ENCODE peak calls at places on chromosomes 1 and 21, in seven cellular contexts. O is transverse colon, U is ovary, F is suprapubic skin, P is SK-N-SH, Y is esophagus muscularis mucosa, W is sigmoid colon. J is an unnamed sample. For H3K27me3, the result is how much of the 10 kb centered on the place peaks cover.

GRCh38 chr1:19357299-19357698 is 45.2 kb downstream of the SLC66A1 start:
- DNase-seq in F (no peak), W (no peak), Y (no peak), U (no peak), P (no peak), O (no peak), J (no peak)

GRCh38 chr1:229064320-229064908 is 206.5 kb upstream of the RAB4A start:
- DNase-seq in U (no peak), Y (no peak), F (no peak), W (no peak), P (no peak), O (no peak), J (no peak)

GRCh38 chr1:113770031-113770430 is 10.7 kb upstream of the PHTF1 start:
- DNase-seq in U (no peak), W (no peak), Y (no peak), F (no peak), P (no peak), O (no peak), J (no peak)

GRCh38 chr1:182877842-182878241 is 38.7 kb downstream of the DHX9 start:
- DNase-seq in O (no peak), P (no peak), W (no peak), Y (no peak), F (no peak), U (no peak), J (no peak)

GRCh38 chr1:25462732-25463131 is 32.0 kb downstream of the MACO1 start:
- DNase-seq in F (no peak), U (no peak), Y (no peak), O (peak), P (no peak), W (no peak), J (no peak)

GRCh38 chr1:112675728-112676381 is 1.4 kb downstream of the MOV10 start:
- DNase-seq in U (no peak), W (no peak), O (no peak), P (no peak), F (no peak), Y (no peak), J (no peak)

GRCh38 chr1:44407430-44408180 is 2.5 kb downstream of the RNF220 start:
- DNase-seq in U (no peak), O (no peak), Y (no peak), F (no peak), W (no peak), P (peak), J (no peak)

GRCh38 chr21:43927591-43928229 is 62.7 kb downstream of the AGPAT3 start:
- DNase-seq in O (no peak), W (no peak), P (no peak), F (no peak), U (no peak), Y (no peak), J (no peak)

GRCh38 chr1:8482844-8483436 is 165.0 kb downstream of the SLC45A1 start:
- DNase-seq in Y (no peak), F (no peak), U (no peak), O (no peak), P (no peak), W (no peak), J (no peak)

GRCh38 chr1:71881611-71882010 is 400.7 kb downstream of the NEGR1 start:
- DNase-seq in W (no peak), O (no peak), U (no peak), F (no peak), P (no peak), Y (no peak), J (no peak)

GRCh38 chr1:82321794-82322193 is 521.1 kb downstream of the ADGRL2 start:
- DNase-seq in W (no peak), F (no peak), U (no peak), Y (no peak), O (no peak), P (no peak), J (no peak)

GRCh38 chr1:15542685-15543588 is 16.3 kb downstream of the DNAJC16 start:
- DNase-seq in W (no peak), Y (no peak), O (no peak), F (no peak), U (no peak), P (no peak), J (no peak)

GRCh38 chr1:81880781-81881180 is 80.0 kb downstream of the ADGRL2 start:
- DNase-seq in O (no peak), W (no peak), Y (no peak), F (no peak), P (no peak), U (no peak), J (no peak)

GRCh38 chr1:31799196-31799894 is 16.5 kb downstream of the SPOCD1 start:
- DNase-seq in U (no peak), P (no peak), W (peak), Y (no peak), F (peak), O (peak), J (no peak)

GRCh38 chr21:37006521-37007291 is at the start of gene RIPPLY3:
- DNase-seq in Y (no peak), F (no peak), P (peak), U (no peak), O (no peak), W (no peak), J (no peak)

GRCh38 chr1:83763281-83764095 is 235.4 kb downstream of the TTLL7 start:
- DNase-seq in F (no peak), W (no peak), Y (no peak), P (no peak), O (no peak), U (no peak), J (no peak)

GRCh38 chr1:61050541-61051454 is 31.6 kb upstream of the NFIA start:
- DNase-seq in U (peak), O (peak), W (peak), P (peak), Y (no peak), F (peak), J (peak)

GRCh38 chr21:40099809-40100208 is 232.6 kb downstream of the PCP4 start:
- DNase-seq in P (no peak), W (no peak), Y (no peak), O (no peak), F (no peak), U (no peak), J (no peak)

GRCh38 chr21:35988396-35989140 is 71.8 kb downstream of the SETD4 start:
- DNase-seq in P (no peak), U (no peak), O (no peak), F (no peak), Y (no peak), W (no peak), J (no peak)

GRCh38 chr1:6197746-6198427 is 1.5 kb downstream of the RPL22 start:
- DNase-seq in U (no peak), F (no peak), Y (no peak), O (no peak), W (no peak), P (no peak), J (no peak)

GRCh38 chr1:161216945-161217712 is 2.0 kb downstream of the FCER1G start:
- DNase-seq in Y (no peak), P (no peak), O (no peak), F (no peak), U (no peak), W (peak), J (no peak)

GRCh38 chr1:202323731-202324130 is 18.0 kb downstream of the UBE2T start:
- DNase-seq in P (no peak), Y (no peak), O (no peak), W (no peak), F (peak), U (no peak), J (no peak)

GRCh38 chr1:3541930-3542329 is 69.4 kb downstream of the MEGF6 start:
- DNase-seq in O (no peak), F (no peak), P (no peak), W (no peak), U (peak), Y (no peak), J (no peak)

GRCh38 chr1:9128161-9128519 is 762 bp downstream of the GPR157 start:
- DNase-seq in O (peak), P (peak), Y (no peak), U (peak), W (peak), F (peak), J (peak)

GRCh38 chr1:117824612-117825011 is 104.8 kb downstream of the GDAP2 start:
- DNase-seq in U (no peak), O (no peak), W (no peak), F (no peak), P (no peak), Y (no peak), J (no peak)

GRCh38 chr1:20358761-20359263 is 68.1 kb downstream of the VWA5B1 start:
- DNase-seq in U (no peak), O (peak), Y (no peak), F (no peak), P (peak), W (no peak), J (peak)

GRCh38 chr1:79877086-79877485 is 870.6 kb upstream of the ADGRL4 start:
- DNase-seq in O (no peak), U (no peak), W (no peak), F (no peak), Y (no peak), P (no peak), J (no peak)

DNA sequence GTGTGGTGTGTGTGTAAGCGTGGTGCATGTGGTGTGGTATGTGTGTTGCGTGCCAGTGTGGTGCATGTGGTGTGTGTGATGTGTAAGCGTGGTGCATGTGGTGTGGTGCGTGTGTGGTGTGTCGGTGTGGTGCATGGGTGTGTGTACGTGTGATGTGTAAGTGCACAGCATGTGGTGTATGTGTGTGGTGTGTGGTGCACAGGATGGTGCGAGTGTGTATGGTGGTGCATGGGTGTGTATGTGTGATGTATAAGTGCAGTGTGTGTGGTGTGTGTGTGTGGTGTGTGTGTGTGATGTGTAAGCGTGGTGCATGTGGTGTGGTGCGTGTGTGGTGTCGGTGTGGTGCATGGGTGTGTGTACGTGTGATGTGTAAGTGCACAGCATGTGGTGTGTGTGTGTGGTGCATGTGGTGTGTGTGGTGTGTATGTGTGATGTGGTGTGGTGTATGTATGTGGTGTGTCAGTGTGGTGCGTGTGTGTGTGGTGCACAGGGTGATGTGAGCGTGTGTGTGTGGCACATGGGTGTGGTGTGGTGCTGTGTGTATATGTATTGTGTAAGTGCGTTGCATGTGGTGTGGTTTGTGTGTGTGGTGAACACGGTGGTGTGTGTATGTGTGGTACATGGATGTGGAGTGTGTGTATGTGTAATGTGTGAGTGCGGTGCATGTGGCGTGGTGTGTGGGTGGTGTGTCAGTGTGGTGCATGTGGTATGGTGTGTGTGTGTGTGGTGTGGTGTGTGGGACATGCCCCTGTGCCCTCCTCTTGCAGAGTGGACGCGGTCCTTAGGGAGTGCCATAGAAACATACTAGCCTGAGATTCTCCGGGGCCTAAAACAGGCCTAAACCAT is 1.1 kb upstream of the C2CD2 start:
- DNase-seq in O (no peak), Y (no peak), U (no peak), F (no peak), W (no peak), P (no peak), J (no peak)
- H3K27ac ChIP-seq in O (peak), Y (peak), U (no peak), F (no peak), W (peak), P (no peak), J (no peak)

DNA sequence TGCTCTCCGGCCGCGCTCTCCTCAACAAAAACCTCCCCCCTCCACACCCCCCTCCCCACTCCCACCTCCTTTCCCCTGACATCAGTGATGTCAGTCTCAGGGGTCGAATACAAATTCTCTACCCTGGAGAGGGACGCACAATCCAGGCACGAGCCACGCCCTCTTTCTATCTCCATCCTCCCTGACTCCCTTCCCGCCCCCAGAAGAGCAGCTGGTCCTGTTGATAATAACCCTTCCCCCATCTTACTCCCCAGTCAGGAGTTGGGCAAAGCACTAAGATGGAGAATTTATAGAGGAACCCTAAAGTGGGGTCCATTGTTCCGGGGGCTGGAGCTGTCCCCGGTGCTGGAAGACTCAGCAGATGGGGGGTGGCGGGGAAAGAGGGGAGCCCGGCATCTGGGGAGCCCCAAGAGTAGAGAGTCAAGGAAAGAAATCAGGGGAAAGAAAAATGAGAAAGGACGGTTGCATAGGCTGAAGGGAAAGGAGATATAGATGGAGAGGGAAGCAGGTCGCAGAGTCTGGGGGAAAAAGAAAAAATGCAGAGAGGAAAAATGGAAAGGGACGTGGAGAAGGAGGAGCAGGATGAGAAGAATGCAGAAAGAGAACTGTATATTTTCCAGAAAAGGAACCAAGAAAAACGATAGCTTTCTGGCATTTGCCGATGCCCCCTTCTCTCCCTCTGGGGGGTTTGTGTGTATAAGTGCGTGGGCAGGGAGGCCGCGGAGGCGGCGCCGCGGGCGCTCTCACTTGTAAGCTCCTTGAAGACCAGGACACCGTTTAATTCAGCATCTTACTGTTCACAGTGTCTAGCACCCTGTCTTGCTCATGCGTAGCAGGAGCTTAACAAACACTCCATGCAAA is at the start of gene CELF3:
- DNase-seq in P (peak), O (no peak), U (no peak), W (no peak), F (no peak), Y (no peak), J (no peak)
- TF ChIP-seq EP300 in P (no peak), O (no peak), U (no peak), W (no peak), F (no peak), Y (no peak), J (no peak)

GRCh38 chr1:224734261-224734935 is 118.3 kb downstream of the CNIH3 start:
- DNase-seq in U (no peak), Y (no peak), O (no peak), W (no peak), P (no peak), F (no peak), J (no peak)
- H3K27me3 ChIP-seq in U (under half), Y (under half), O (under half), W (under half), P (under half), F (under half), J (under half)

DNA sequence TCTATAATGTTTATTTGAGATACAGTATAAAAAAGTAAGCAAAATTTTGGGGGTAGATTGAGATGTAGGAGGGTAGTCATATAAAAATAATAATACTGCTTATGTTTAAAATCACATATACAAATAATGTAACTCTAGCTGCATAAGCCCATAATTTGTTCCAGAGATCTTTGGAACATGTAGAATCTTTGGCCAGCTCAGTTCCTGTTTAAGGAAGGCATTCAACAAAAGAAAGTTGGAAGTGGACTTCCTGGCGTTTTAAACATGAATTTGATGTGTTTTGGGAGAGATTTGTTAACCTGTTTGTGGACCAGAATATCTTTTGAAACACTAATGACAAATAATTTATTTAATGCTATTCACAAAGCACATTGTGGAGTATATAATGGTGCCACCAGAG is 27.7 kb downstream of the GIPC2 start:
- DNase-seq in P (no peak), F (no peak), O (no peak), W (no peak), U (no peak), Y (no peak), J (no peak)
- H3K27ac ChIP-seq in P (no peak), F (no peak), O (no peak), W (no peak), U (no peak), Y (no peak), J (no peak)

DNA sequence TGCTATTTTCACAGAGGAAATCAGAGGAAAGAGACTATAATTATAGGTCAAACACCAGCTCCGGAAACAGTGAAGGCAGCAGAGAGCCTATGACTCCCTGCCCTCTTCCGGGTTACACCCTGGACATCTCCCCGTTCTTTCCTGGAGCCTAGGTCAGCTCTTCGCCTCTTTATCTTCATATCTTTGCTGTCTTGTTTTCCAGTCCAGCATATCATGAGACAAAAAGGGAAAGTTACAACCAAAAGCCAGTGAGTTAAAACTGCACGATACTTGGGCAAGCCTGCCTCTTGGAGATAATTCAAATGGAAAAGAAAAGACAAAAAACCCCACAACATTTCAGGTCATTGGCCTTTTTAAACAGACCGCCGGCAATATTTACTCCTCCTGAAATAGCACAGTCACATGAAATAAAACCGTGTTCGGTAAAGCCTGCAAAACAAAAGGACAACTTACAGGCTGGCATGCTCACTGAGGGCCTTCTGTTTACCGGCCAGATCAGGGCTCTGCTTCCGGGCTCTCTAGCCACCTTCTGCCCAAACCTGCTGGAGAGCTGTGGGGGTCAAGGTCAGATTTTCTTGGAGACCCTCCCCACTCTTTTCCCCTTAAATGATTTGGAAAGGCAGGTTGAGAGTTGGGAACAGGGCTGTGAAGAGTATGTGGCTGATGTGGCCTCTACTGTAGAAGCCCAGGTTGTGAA is 42.8 kb upstream of the PPP2R5A start:
- DNase-seq in O (no peak), W (no peak), Y (no peak), P (no peak), U (no peak), F (no peak), J (no peak)
- TF ChIP-seq EP300 in O (no peak), W (no peak), Y (no peak), P (no peak), U (no peak), F (no peak), J (no peak)

DNA sequence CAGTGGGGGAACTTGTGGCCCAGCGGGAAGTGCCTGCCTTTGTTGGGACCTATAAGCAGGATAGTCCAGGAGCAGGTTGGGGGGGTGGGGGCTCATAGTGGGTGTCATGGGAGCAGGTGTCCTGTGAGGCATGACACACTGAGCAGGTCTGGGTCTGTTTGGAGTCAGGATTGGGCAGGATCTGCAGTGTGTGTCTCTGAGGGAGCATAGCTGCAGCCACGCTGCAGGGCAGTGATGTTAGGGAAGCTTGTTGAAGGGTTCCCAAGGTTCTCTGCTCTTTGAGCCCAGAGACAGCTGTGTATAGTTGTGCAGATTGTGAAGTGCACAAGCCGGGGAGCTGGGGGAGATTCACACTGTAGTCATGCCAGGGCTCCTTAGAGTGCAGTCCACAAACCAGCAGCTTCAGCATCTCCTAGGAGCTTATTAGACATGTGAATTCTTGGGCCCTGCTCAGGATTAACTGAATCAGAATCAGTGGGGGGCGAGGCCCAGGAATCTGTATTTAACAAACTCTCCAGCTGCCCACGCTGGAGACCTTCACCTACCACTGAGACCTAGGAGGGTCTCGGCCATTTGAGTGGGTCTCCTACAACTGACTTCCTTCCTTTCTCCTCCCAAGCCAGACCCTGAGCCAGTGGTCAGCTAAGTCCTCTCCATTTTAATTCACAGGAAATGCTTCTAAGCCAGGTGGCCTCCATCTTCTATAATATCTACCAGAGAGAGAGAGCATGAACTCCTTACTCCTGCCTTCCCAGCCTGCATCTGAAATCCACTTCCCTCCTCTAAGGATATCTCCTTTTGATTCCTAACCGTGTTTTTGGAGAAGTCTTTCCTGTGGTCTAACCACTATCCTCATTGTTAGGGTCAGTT is 11.1 kb downstream of the INSRR start:
- DNase-seq in Y (no peak), P (no peak), U (no peak), O (no peak), F (no peak), W (no peak), J (no peak)
- H3K27me3 ChIP-seq in Y (under half), P (under half), U (under half), O (half or more), F (half or more), W (under half), J (half or more)

DNA sequence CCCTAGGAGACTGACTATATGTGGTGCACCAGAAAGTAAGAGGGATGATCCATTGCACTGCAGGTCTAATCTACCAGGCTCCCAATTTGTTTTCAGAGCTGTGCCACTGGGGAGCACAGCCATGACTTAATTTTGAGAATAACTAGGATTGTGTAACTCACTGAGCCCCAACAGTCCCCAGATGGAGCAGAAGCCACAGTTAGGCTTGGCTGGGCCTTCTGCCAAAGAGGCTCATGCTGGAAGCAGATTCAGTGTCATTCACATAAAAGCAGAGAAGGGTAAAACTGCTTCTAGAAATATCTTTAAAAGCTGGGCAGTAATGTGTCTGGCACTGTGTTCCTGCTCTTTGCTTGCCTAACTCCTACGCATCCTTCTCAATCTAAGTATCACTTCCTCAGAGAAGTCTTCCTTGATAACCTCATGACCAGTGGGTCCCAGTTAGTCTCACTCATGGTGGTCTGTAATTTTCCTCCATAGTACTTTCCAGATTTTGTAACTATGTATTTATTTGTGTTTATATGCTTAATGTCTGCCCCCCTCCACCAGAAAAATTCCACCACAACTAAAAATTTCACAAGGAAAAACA is 20.3 kb downstream of the STK40 start:
- DNase-seq in W (peak), F (no peak), P (no peak), U (peak), Y (no peak), O (no peak), J (no peak)
- H3K27ac ChIP-seq in W (peak), F (peak), P (peak), U (no peak), Y (peak), O (peak), J (peak)

J was measured in stomach.